ENCODE peak calls at places on chromosomes 11 and 22, in nine cellular contexts. G is gastrocnemius medialis, P is prostate gland, K is Peyer's patch, V is heart left ventricle, X is A549, O is stomach, W is uterus, U is suprapubic skin. L is an unnamed sample.

GRCh38 chr11:5624489-5625278 is at the start of gene TRIM34:
- DNase-seq in X (peak), K (peak), V (peak), P (peak), G (peak), W (peak), U (no peak), O (peak), L (peak)

GRCh38 chr22:22433770-22434169 is 74.8 kb downstream of the ZNF280B start:
- DNase-seq in P (no peak), K (no peak), W (no peak), X (no peak), U (no peak), O (no peak), V (no peak), G (no peak), L (no peak)

GRCh38 chr22:27299181-27300085 is 502.1 kb downstream of the MN1 start:
- DNase-seq in V (no peak), G (no peak), U (no peak), K (no peak), W (peak), O (no peak), P (no peak), X (no peak), L (no peak)

GRCh38 chr11:92342034-92342433 is 117.4 kb downstream of the FAT3 start:
- DNase-seq in V (no peak), K (no peak), O (no peak), X (no peak), W (no peak), U (no peak), P (no peak), G (no peak), L (no peak)

GRCh38 chr11:45180158-45180887 is 33.9 kb downstream of the PRDM11 start:
- DNase-seq in V (peak), P (peak), G (peak), U (no peak), O (peak), W (peak), K (peak), X (peak), L (no peak)

GRCh38 chr11:47259178-47259977 is 1.6 kb downstream of the NR1H3 start:
- DNase-seq in G (no peak), P (peak), X (peak), O (peak), K (peak), V (no peak), W (no peak), U (no peak), L (no peak)

GRCh38 chr11:16606784-16607674 is 131.4 kb upstream of the C11orf58 start:
- DNase-seq in W (no peak), U (peak), K (no peak), V (peak), G (peak), X (no peak), O (peak), P (peak), L (no peak)

GRCh38 chr11:35852056-35852455 is 91.8 kb upstream of the LDLRAD3 start:
- DNase-seq in X (no peak), G (peak), U (no peak), K (no peak), W (no peak), P (no peak), V (peak), O (no peak), L (no peak)

GRCh38 chr11:26188559-26188958 is 143.4 kb upstream of the ANO3 start:
- DNase-seq in P (no peak), U (no peak), K (no peak), O (no peak), W (no peak), G (no peak), X (no peak), V (no peak), L (no peak)

GRCh38 chr22:35407352-35407751 is 7.4 kb downstream of the MCM5 start:
- DNase-seq in U (no peak), V (no peak), K (no peak), P (no peak), O (no peak), G (no peak), X (no peak), W (no peak), L (no peak)

GRCh38 chr11:122180435-122180834 is 64.4 kb upstream of the BLID start:
- DNase-seq in K (no peak), U (no peak), P (no peak), G (no peak), O (no peak), V (no peak), X (no peak), W (peak), L (no peak)

GRCh38 chr22:27654536-27655445 is 146.8 kb downstream of the MN1 start:
- DNase-seq in P (no peak), G (peak), W (no peak), X (no peak), U (no peak), K (peak), V (no peak), O (peak), L (no peak)

GRCh38 chr11:76361773-76362172 is 19.2 kb downstream of the THAP12 start:
- DNase-seq in V (no peak), G (no peak), W (no peak), O (no peak), K (no peak), X (no peak), U (no peak), P (no peak), L (no peak)

GRCh38 chr11:8652140-8652539 is 30.3 kb downstream of the TRIM66 start:
- DNase-seq in G (peak), W (peak), O (no peak), U (no peak), X (no peak), V (no peak), K (no peak), P (no peak), L (no peak)

GRCh38 chr11:113715273-113715672 is 9.2 kb upstream of the TMPRSS5 start:
- DNase-seq in W (no peak), P (no peak), X (no peak), G (peak), O (no peak), K (no peak), U (no peak), V (no peak), L (no peak)

GRCh38 chr22:40499187-40499753 is 128.9 kb downstream of the SGSM3 start:
- DNase-seq in U (no peak), K (no peak), X (peak), O (peak), V (no peak), G (no peak), P (no peak), W (peak), L (peak)

GRCh38 chr22:44721206-44721605 is 19.2 kb downstream of the PRR5 start:
- DNase-seq in G (no peak), K (no peak), X (no peak), P (no peak), V (no peak), O (no peak), U (no peak), W (no peak), L (no peak)
- TF ChIP-seq POLR2A in G (no peak), K (no peak), X (no peak), P (no peak), V (no peak), O (no peak), U (no peak), W (no peak), L (no peak)

DNA sequence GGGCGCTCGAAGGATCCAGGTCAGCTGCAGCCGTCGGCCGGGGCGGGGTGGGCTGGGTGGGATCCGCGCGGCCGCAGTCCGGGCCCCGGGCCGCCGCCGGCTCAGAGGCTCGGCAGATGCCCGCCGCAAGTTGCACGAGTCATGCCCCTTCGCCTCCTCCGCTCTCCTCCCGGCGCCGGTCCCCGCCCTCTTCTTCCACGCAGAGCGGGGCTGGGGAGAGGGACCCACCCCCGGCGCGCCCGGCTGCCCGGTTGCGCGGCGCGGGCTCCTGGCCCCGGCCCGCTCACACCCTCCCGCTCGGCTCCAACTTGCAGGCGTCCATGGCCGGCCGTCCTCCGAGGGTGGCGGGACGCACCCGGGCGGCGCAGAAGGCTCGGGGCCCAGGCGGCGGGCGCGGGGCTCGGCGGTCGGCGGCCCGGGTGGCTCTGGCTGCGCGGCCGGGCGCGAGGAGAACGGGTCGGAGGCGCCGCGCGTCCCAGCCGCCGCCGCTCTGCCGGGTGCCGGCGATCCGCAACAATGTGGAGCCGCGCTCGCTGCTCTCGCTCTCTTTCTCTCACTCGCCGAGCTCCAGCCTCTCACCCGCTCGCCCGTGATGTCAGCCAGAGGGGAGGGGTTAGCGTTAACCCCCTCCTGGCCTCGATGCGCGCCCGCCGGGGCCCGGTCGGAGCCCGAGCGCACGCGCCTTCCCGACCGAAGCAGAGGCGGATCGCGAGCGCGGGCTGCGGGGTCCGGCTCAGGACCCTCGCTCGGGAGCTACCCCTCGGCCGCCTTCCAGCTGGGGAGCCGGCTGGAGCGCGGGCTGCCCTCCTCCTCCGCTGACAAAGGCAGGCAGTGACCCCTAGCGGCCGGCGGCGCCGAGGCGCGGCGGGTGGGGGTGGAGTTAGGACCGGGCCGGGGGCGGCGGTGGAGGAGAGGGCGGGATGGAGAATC is at the start of gene NECTIN1:
- DNase-seq in G (peak), U (peak), P (peak), O (peak), X (peak), V (peak), W (peak), K (peak), L (peak)
- TF ChIP-seq POLR2A in G (peak), U (peak), P (peak), O (no peak), X (peak), V (no peak), W (peak), K (peak), L (peak)

GRCh38 chr11:71527576-71528210 is 626 bp downstream of the KRTAP5-7 start:
- DNase-seq in K (peak), G (no peak), W (no peak), P (no peak), U (no peak), O (no peak), V (no peak), X (no peak), L (no peak)
- TF ChIP-seq POLR2A in K (no peak), G (no peak), W (no peak), P (no peak), U (no peak), O (no peak), V (no peak), X (no peak), L (no peak)

GRCh38 chr22:38317995-38318715 is 922 bp upstream of the CSNK1E start:
- DNase-seq in K (peak), U (peak), W (peak), P (peak), V (peak), G (peak), O (peak), X (peak), L (no peak)

GRCh38 chr22:38318792-38319773 is 1.9 kb upstream of the CSNK1E start:
- DNase-seq in X (no peak), O (no peak), G (no peak), K (no peak), V (no peak), U (no peak), W (no peak), P (no peak), L (no peak)

GRCh38 chr22:38316340-38317236 is 645 bp downstream of the CSNK1E start:
- DNase-seq in K (peak), G (peak), X (no peak), W (peak), P (peak), V (peak), O (peak), U (no peak), L (peak)

GRCh38 chr22:38315801-38316339 is 1.4 kb downstream of the CSNK1E start:
- DNase-seq in K (no peak), V (no peak), P (no peak), G (no peak), U (no peak), O (no peak), X (no peak), W (no peak), L (no peak)

DNA sequence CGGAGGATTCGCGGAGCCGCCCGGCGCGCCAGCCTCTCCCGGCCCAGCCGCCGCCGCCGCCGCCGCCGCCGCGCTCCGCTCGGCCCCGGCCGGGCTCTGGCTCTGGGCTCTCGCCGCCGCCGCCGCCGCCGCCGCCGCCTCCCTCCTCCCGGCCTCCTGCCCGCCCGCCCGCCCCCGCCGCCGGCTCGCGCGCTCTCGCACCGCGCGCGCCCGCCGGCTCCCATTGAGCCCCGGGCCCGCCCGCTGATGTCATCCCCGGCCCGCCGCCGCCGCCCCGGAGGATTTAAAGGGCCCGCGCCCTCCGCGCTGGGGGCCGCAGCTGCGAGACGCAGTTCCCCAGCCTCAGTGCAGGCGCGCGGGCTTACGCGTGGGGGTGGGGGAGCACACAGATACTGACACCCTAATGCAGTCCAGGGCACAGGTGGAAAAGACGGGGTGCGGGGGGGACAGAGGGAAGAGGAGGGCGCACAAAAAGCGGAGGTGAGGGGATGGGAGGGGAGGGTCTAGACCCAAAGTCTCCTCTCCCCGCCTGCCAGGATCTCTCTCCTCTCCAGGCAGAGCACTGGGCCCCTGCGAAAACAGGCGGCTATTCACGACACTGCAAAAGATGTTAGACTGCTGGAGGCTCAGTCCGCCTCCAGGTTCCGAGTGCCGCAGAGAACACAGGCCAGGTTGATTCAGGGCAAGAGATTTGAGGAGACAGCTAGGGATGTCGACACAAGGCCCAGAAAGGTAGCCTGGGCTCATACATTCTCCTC is at the start of gene CSNK1E:
- DNase-seq in P (peak), V (peak), K (peak), X (peak), W (peak), U (peak), O (peak), G (peak), L (peak)
- TF ChIP-seq POLR2A in P (peak), V (no peak), K (no peak), X (no peak), W (no peak), U (no peak), O (no peak), G (peak), L (no peak)

GRCh38 chr11:792873-793272 is 3.0 kb upstream of the CEND1 start:
- DNase-seq in G (no peak), U (no peak), K (no peak), X (no peak), P (no peak), O (no peak), V (no peak), W (no peak), L (no peak)

GRCh38 chr11:793556-793955 is 3.7 kb upstream of the CEND1 start:
- DNase-seq in U (no peak), W (no peak), O (no peak), V (no peak), G (no peak), X (no peak), K (no peak), P (no peak), L (no peak)

GRCh38 chr11:792535-792821 is 2.6 kb upstream of the CEND1 start:
- DNase-seq in W (no peak), X (no peak), U (no peak), V (no peak), O (no peak), G (no peak), P (no peak), K (no peak), L (no peak)

GRCh38 chr11:790721-791564 is 1.1 kb upstream of the CEND1 start:
- DNase-seq in U (no peak), W (no peak), K (no peak), P (no peak), G (no peak), O (no peak), X (no peak), V (no peak), L (no peak)

GRCh38 chr11:791658-792534 is 2.0 kb upstream of the CEND1 start:
- DNase-seq in U (no peak), W (no peak), P (no peak), G (no peak), X (no peak), K (no peak), V (no peak), O (no peak), L (no peak)
- TF ChIP-seq POLR2A in U (no peak), W (no peak), P (no peak), G (no peak), X (no peak), K (no peak), V (no peak), O (no peak), L (no peak)

GRCh38 chr22:17633217-17633997 is 4.9 kb upstream of the ATP6V1E1 start:
- DNase-seq in V (no peak), P (peak), W (no peak), O (no peak), U (no peak), X (peak), G (no peak), K (no peak), L (no peak)
- TF ChIP-seq POLR2A in V (no peak), P (no peak), W (no peak), O (no peak), U (no peak), X (no peak), G (no peak), K (no peak), L (no peak)

GRCh38 chr11:2940930-2941821 is 12.0 kb upstream of the PHLDA2 start:
- DNase-seq in V (no peak), O (peak), G (no peak), U (peak), X (no peak), K (peak), W (peak), P (no peak), L (no peak)
- TF ChIP-seq POLR2A in V (no peak), O (no peak), G (no peak), U (no peak), X (no peak), K (no peak), W (no peak), P (no peak), L (no peak)

L was measured in GM12892.